ENCODE peak calls at places on chromosomes 2 and 18, in five cellular contexts. L, W, B, A and P are unnamed samples.

GRCh38 chr2:195413944-195414343 is 243.1 kb upstream of the SLC39A10 start:
- DNase-seq in L (no peak), W (no peak), B (no peak), A (no peak), P (no peak)

GRCh38 chr2:43707255-43707654 is 31.0 kb upstream of the C1GALT1C1L start:
- DNase-seq in L (no peak), W (peak), B (peak), A (no peak), P (no peak)

GRCh38 chr2:16014041-16014787 is 73.9 kb downstream of the MYCN start:
- DNase-seq in L (peak), W (no peak), B (no peak), A (no peak), P (no peak)

GRCh38 chr2:217218269-217219140 is 358.6 kb upstream of the TNP1 start:
- DNase-seq in L (no peak), W (no peak), B (peak), A (no peak), P (no peak)

GRCh38 chr2:65377556-65378307 is 54.7 kb downstream of the SPRED2 start:
- DNase-seq in L (peak), W (no peak), B (peak), A (no peak), P (no peak)

GRCh38 chr18:41312241-41312590 is 642.8 kb upstream of the PIK3C3 start:
- DNase-seq in L (peak), W (no peak), B (no peak), A (no peak), P (no peak)

GRCh38 chr2:241191101-241191500 is 2.6 kb downstream of the ANO7 start:
- DNase-seq in L (no peak), W (no peak), B (peak), A (no peak), P (no peak)

GRCh38 chr18:54958711-54959625 is at the start of gene CCDC68:
- DNase-seq in L (peak), W (peak), B (peak), A (peak), P (no peak)

GRCh38 chr2:236261452-236261851 is 2.8 kb downstream of the ASB18 start:
- DNase-seq in L (no peak), W (no peak), B (no peak), A (no peak), P (no peak)

GRCh38 chr2:133489641-133490411 is 78.4 kb downstream of the NCKAP5 start:
- DNase-seq in L (no peak), W (no peak), B (no peak), A (no peak), P (no peak)

GRCh38 chr2:162888641-162889040 is 50.1 kb upstream of the KCNH7 start:
- DNase-seq in L (no peak), W (no peak), B (no peak), A (no peak), P (no peak)

GRCh38 chr2:229586746-229587705 is 127.3 kb downstream of the DNER start:
- DNase-seq in L (peak), W (peak), B (peak), A (peak), P (no peak)

GRCh38 chr2:23418056-23418455 is 33.1 kb downstream of the KLHL29 start:
- DNase-seq in L (no peak), W (no peak), B (no peak), A (no peak), P (no peak)

GRCh38 chr2:222424729-222425671 is 657 bp downstream of the SGPP2 start:
- DNase-seq in L (peak), W (no peak), B (no peak), A (no peak), P (no peak)

GRCh38 chr2:30675758-30676157 is 131.5 kb downstream of the CAPN13 start:
- DNase-seq in L (no peak), W (no peak), B (no peak), A (no peak), P (no peak)

GRCh38 chr2:213279961-213280360 is 4.3 kb upstream of the SPAG16 start:
- DNase-seq in L (no peak), W (no peak), B (no peak), A (no peak), P (no peak)

GRCh38 chr2:197500503-197501179 is 462 bp downstream of the HSPE1 start:
- DNase-seq in L (no peak), W (no peak), B (no peak), A (no peak), P (no peak)

GRCh38 chr2:233059547-233059796 is 670 bp upstream of the INPP5D start:
- DNase-seq in L (peak), W (no peak), B (peak), A (peak), P (no peak)

GRCh38 chr18:56314396-56314795 is 324.0 kb downstream of the TXNL1 start:
- DNase-seq in L (no peak), W (no peak), B (no peak), A (no peak), P (no peak)

GRCh38 chr2:111072220-111072871 is 48.4 kb upstream of the BCL2L11 start:
- DNase-seq in L (no peak), W (no peak), B (no peak), A (no peak), P (no peak)

GRCh38 chr18:5282770-5283169 is 12.8 kb downstream of the ZBTB14 start:
- DNase-seq in L (no peak), W (no peak), B (no peak), A (no peak), P (no peak)

GRCh38 chr2:64442801-64443429 is 11.0 kb upstream of the LGALSL start:
- DNase-seq in L (peak), W (no peak), B (no peak), A (no peak), P (no peak)

GRCh38 chr2:233413529-233414272 is 59.4 kb downstream of the DGKD start:
- DNase-seq in L (no peak), W (peak), B (no peak), A (peak), P (no peak)

GRCh38 chr2:42138163-42139016 is 30.8 kb upstream of the EML4 start:
- DNase-seq in L (no peak), W (no peak), B (no peak), A (no peak), P (no peak)

GRCh38 chr2:239979243-239980023 is 45.7 kb downstream of the NDUFA10 start:
- DNase-seq in L (peak), W (no peak), B (no peak), A (no peak), P (no peak)

GRCh38 chr2:68749345-68749744 is 14.7 kb downstream of the ARHGAP25 start:
- DNase-seq in L (no peak), W (no peak), B (no peak), A (no peak), P (no peak)

GRCh38 chr2:180985771-180986395 is 5.5 kb downstream of the UBE2E3 start:
- DNase-seq in L (no peak), W (no peak), B (no peak), A (no peak), P (no peak)

GRCh38 chr2:118321436-118322100 is 233.3 kb downstream of the INSIG2 start:
- DNase-seq in L (peak), W (no peak), B (no peak), A (peak), P (no peak)

GRCh38 chr18:49704334-49704733 is 109.0 kb downstream of the ACAA2 start:
- DNase-seq in L (no peak), W (no peak), B (no peak), A (no peak), P (no peak)

GRCh38 chr2:101900375-101900774 is 91.4 kb upstream of the IL1R2 start:
- DNase-seq in L (no peak), W (no peak), B (no peak), A (no peak), P (peak)

GRCh38 chr2:135963841-135964240 is 21.6 kb downstream of the DARS1 start:
- DNase-seq in L (no peak), W (no peak), B (no peak), A (no peak), P (no peak)

GRCh38 chr2:85735691-85736090 is 18.1 kb upstream of the ATOH8 start:
- DNase-seq in L (no peak), W (no peak), B (no peak), A (no peak), P (no peak)

DNA sequence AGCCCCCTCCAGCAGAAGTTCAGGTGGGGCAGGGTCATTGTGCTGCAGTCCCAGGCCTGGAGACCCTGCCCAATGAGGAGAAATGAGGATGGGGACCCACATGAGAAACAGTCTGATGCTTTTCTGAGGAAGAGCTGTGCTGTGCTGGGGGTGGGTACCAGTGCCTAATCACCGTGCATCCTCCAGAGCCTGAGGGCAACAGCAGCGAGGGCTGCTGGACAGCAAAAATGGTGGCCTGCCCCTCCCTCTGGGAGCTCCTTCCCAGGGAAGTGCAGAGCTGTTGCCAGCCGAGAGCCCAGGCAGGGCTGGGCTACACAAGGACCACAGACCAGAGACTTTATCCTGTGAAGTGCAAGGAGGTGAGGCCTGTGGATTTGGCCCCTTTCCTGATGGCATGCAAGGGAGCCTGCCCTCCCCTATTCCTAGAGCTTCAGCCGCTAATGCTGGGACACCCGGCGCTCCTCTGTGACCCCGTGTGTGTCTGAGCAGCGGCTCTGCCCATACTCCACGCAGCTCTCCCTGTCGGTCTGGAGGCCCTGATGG is 134.8 kb downstream of the DSEL start:
- DNase-seq in L (no peak), W (no peak), B (no peak), A (no peak), P (no peak)
- TF ChIP-seq JUNB in L (no peak), W (no peak), B (no peak), A (no peak), P (no peak)

GRCh38 chr2:187581125-187581896 is 27.1 kb upstream of the TFPI start:
- DNase-seq in L (peak), W (peak), B (peak), A (peak), P (no peak)

GRCh38 chr2:187580462-187581124 is 26.4 kb upstream of the TFPI start:
- DNase-seq in L (peak), W (peak), B (peak), A (peak), P (no peak)

GRCh38 chr2:187590175-187590574 is 35.9 kb upstream of the TFPI start:
- DNase-seq in L (no peak), W (no peak), B (no peak), A (no peak), P (no peak)

DNA sequence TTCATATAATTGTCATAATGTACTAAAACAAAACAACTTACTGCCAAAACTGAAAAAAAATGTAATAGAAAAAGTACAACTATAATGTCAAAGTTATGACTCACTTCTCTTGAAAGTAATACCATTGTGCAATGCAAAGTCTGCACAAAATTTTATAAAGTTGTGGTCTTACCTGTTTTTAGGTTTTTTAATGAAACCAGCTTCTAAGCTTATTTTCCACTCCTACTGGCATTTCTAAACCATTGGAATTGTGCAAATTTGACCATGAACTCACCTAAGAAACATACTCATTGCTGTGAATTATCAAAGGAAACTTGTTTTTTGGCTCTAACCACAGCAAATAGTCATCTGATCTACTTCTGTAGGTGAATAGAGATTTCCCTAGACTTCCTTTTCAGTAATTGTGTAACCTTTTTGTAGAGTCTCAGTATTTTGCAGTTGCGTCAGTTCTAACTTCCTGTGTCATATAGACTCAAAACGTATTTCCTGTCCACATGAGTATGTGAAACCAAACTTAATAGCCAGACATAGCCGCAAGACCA is 31.9 kb upstream of the TFPI start:
- DNase-seq in L (no peak), W (no peak), B (no peak), A (peak), P (peak)
- TF ChIP-seq JUNB in L (no peak), W (no peak), B (no peak), A (no peak), P (peak)

DNA sequence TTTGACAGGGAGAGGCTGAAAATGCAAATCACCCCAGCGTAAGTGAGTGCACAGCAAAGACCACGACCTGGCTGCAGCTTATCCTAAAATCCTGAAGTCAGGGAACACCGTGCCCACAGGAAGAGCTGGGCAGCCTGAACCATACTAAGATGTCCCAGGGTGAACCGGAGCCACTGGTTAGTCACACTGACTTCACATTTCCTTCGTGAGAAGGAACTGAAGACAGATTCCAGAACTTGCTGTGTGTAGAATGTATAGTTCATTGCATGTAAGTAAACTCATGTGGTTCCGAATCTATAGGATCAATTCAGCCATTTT is 84.6 kb upstream of the NDUFV2 start:
- DNase-seq in L (no peak), W (no peak), B (no peak), A (no peak), P (no peak)
- TF ChIP-seq JUNB in L (no peak), W (no peak), B (no peak), A (no peak), P (no peak)

GRCh38 chr2:202113571-202114142 is 40.6 kb downstream of the KIAA2012 start:
- DNase-seq in L (no peak), W (no peak), B (no peak), A (peak), P (no peak)
- TF ChIP-seq JUNB in L (no peak), W (no peak), B (no peak), A (no peak), P (no peak)

GRCh38 chr2:201361078-201361477 is 3.9 kb upstream of the FLACC1 start:
- DNase-seq in L (no peak), W (no peak), B (no peak), A (no peak), P (no peak)

GRCh38 chr2:201357216-201357615 is at the start of gene FLACC1:
- DNase-seq in L (peak), W (peak), B (no peak), A (peak), P (no peak)

GRCh38 chr2:201360256-201360655 is 3.1 kb upstream of the FLACC1 start:
- DNase-seq in L (no peak), W (no peak), B (no peak), A (no peak), P (no peak)

GRCh38 chr2:201362396-201362795 is 5.3 kb upstream of the FLACC1 start:
- DNase-seq in L (no peak), W (no peak), B (no peak), A (no peak), P (no peak)

DNA sequence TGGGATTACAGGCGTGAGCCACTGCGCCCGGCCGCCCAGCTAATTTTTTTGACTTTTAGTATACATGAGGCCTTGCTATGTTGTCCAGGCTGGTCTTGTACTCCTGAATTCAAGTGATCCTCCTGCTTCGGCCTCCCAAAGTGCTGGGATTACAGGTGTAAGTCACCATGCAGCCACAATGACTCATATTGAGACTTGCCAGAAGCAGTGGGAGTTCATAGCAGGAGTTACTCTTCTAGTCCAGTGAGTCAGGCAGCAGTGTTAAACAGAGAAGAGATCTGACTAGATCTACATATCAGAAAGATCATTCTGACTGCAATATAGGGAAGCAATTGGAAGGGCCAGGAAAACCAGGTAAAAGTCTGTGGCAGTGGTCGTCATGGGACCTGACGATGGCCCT is 1.5 kb upstream of the FLACC1 start:
- DNase-seq in L (no peak), W (peak), B (no peak), A (no peak), P (no peak)
- TF ChIP-seq JUNB in L (no peak), W (peak), B (no peak), A (no peak), P (peak)

DNA sequence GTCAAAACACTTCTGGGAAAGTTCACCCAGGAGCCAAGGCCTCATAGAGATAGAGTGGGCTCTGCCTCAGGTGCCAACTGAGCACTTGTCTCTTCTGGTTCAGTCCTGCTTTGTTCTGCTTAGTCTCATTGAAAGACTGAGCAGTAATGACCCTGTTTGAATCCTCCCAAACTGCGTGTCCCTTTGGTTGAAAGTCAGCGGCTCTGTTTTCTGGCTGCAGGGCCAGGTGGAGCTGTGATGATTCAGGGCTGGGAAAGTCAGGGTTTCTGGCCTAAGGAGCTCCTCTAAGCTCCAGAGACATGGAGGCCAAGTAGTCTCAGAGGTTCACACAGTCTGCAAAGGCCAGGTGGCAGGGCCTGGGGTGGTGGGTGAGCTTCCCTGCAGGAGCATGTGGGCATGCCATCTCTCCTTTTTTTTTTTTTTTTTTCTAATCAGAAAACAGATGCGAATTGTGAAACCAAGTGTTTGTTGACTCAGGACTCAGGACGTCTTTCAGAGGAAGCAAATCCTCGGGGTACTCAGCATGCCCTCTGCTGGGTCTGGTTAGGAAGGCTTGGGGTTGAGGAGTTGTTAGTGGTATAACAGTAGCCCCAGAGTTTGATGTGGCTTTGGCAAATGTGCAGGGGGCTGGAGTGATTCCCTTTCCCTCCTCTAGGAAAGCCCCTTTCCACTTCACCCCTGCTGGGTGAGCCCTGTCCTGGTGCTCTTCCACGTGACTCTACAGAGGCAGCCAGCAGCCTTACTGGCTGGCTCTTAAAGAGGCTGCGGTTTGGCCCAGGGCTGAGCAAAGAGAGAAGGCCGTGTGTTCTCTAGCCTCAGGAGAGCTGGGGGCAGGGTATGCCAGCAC is 38.3 kb downstream of the TMEM17 start:
- DNase-seq in L (peak), W (peak), B (no peak), A (peak), P (no peak)
- TF ChIP-seq JUNB in L (no peak), W (no peak), B (no peak), A (no peak), P (no peak)

DNA sequence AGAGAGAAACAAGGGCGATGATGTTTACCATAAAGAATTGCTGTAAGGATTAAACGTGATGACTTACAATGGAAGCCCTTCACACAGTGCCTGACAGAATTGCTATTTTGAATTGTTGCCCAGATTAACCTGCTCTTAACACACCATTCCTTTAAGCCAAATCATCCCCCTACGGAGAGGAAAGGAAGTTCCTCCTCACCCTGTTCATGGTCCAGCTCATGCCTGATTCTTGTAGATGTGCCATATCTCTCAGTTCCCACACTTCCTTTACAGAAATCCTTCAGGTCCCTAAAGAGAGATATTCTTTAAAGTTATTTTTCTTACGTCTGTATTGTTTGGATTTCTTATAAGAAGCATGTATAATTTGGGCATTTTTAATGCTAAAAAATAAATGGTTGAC is 127.5 kb upstream of the DAPL1 start:
- DNase-seq in L (no peak), W (no peak), B (no peak), A (no peak), P (no peak)
- TF ChIP-seq JUNB in L (no peak), W (no peak), B (no peak), A (no peak), P (no peak)

GRCh38 chr2:190255668-190256067 is 64.0 kb downstream of the HIBCH start:
- DNase-seq in L (no peak), W (no peak), B (no peak), A (no peak), P (no peak)
- TF ChIP-seq JUNB in L (no peak), W (no peak), B (no peak), A (no peak), P (no peak)